ENCODE peak calls at places on chromosomes 2 and 18, in eight cellular contexts. X, I, F, O, E, P, W and G are unnamed samples.

GRCh38 chr2:152577611-152578010 is 139.7 kb downstream of the PRPF40A start:
- DNase-seq in X (no peak), P (no peak), I (no peak), E (peak), O (no peak), F (peak), W (no peak), G (no peak)

GRCh38 chr2:105796131-105796638 is 51.5 kb downstream of the NCK2 start:
- DNase-seq in I (no peak), W (no peak), O (no peak), P (no peak), X (no peak), F (no peak), E (no peak), G (no peak)

GRCh38 chr2:150479075-150479915 is 8.2 kb downstream of the RND3 start:
- DNase-seq in P (no peak), E (peak), I (no peak), O (no peak), F (peak), X (no peak), W (peak), G (no peak)

GRCh38 chr18:26307161-26307773 is 81.0 kb downstream of the TAF4B start:
- DNase-seq in X (peak), W (peak), I (no peak), F (peak), P (no peak), E (peak), O (no peak), G (peak)

GRCh38 chr2:84223191-84223590 is 235.9 kb downstream of the SUCLG1 start:
- DNase-seq in O (no peak), I (no peak), F (peak), X (peak), W (peak), E (peak), P (no peak), G (no peak)

GRCh38 chr2:132037527-132038178 is 124.1 kb downstream of the ANKRD30BL start:
- DNase-seq in E (peak), W (no peak), X (no peak), O (no peak), F (peak), I (peak), P (no peak), G (peak)

GRCh38 chr2:26610504-26611335 is 30.4 kb downstream of the CIB4 start:
- DNase-seq in X (no peak), I (no peak), W (no peak), O (no peak), E (no peak), F (no peak), P (no peak), G (no peak)

GRCh38 chr2:48532824-48533223 is 2.9 kb downstream of the STON1 start:
- DNase-seq in O (no peak), E (no peak), I (no peak), X (peak), W (peak), F (peak), P (no peak), G (no peak)

GRCh38 chr2:72994282-72994990 is 77.1 kb downstream of the SFXN5 start:
- DNase-seq in O (no peak), E (no peak), F (no peak), I (no peak), W (no peak), X (no peak), P (no peak), G (no peak)

GRCh38 chr18:36580874-36581750 is 247.7 kb downstream of the TPGS2 start:
- DNase-seq in F (peak), W (peak), O (no peak), X (peak), P (no peak), E (peak), I (no peak), G (no peak)

GRCh38 chr18:8783994-8784530 is 78.7 kb downstream of the MTCL1 start:
- DNase-seq in X (no peak), P (no peak), I (no peak), O (no peak), W (no peak), F (no peak), E (no peak), G (no peak)

GRCh38 chr2:12032421-12032820 is 286.0 kb downstream of the LPIN1 start:
- DNase-seq in W (no peak), F (no peak), E (peak), I (no peak), X (peak), P (no peak), O (no peak), G (peak)

GRCh38 chr2:102229141-102229764 is 42.4 kb downstream of the IL1RL2 start:
- DNase-seq in E (peak), O (no peak), P (no peak), I (no peak), X (peak), F (no peak), W (no peak), G (no peak)

GRCh38 chr2:144836635-144837350 is 316.9 kb upstream of the ZEB2 start:
- DNase-seq in E (peak), X (peak), F (peak), W (no peak), O (no peak), I (no peak), P (no peak), G (no peak)